ENCODE peak calls at places on chromosomes 11 and 22, in nine cellular contexts. P is tibial nerve, D is ovary, B is HepG2, R is A549, U is suprapubic skin, Q is SK-N-SH, L is K562, X is stomach. I is an unnamed sample.

GRCh38 chr11:67534070-67534679 is 10.9 kb upstream of the CABP2 start:
- DNase-seq in P (no peak), D (no peak), B (no peak), R (no peak), U (no peak), Q (no peak), L (no peak), X (no peak), I (no peak)

GRCh38 chr11:11230802-11231562 is 122.1 kb downstream of the CSNK2A3 start:
- DNase-seq in P (peak; percentile 44), D (no peak), B (peak; percentile 4), R (peak; percentile 24), U (no peak), Q (peak; percentile 36), L (peak; percentile 44), X (no peak), I (no peak)

GRCh38 chr22:50674127-50674493 is 1.5 kb downstream of the SHANK3 start:
- DNase-seq in P (no peak), D (no peak), B (no peak), R (no peak), U (no peak), Q (peak; percentile 85), L (peak; percentile 17), X (no peak), I (no peak)

GRCh38 chr22:18974477-18975180 is 38.5 kb upstream of the PRODH start:
- DNase-seq in P (no peak), D (no peak), B (no peak), R (no peak), U (no peak), Q (no peak), L (no peak), X (no peak), I (no peak)

GRCh38 chr11:46294365-46295309 is 17.2 kb downstream of the CREB3L1 start:
- DNase-seq in P (no peak), D (peak; percentile 78), B (no peak), R (no peak), U (no peak), Q (peak; percentile 60), L (peak; percentile 74), X (peak; percentile 48), I (no peak)

GRCh38 chr11:66725646-66726045 is 3.4 kb downstream of the SPTBN2 start:
- DNase-seq in P (no peak), D (no peak), B (no peak), R (no peak), U (no peak), Q (no peak), L (no peak), X (no peak), I (no peak)

GRCh38 chr11:119758291-119758690 is 29.3 kb upstream of the NECTIN1 start:
- DNase-seq in P (no peak), D (no peak), B (no peak), R (no peak), U (no peak), Q (no peak), L (no peak), X (no peak), I (no peak)

GRCh38 chr22:42433754-42434153 is 1.6 kb upstream of the NFAM1 start:
- DNase-seq in P (no peak), D (no peak), B (no peak), R (no peak), U (no peak), Q (no peak), L (no peak), X (no peak), I (no peak)

GRCh38 chr22:28442951-28443876 is 236.4 kb downstream of the TTC28 start:
- DNase-seq in P (peak; percentile 67), D (peak; percentile 57), B (peak; percentile 20), R (no peak), U (no peak), Q (peak; percentile 66), L (no peak), X (peak; percentile 62), I (peak; percentile 68)

GRCh38 chr11:83666149-83666548 is 380.0 kb upstream of the CCDC90B start:
- DNase-seq in P (no peak), D (no peak), B (no peak), R (no peak), U (no peak), Q (no peak), L (no peak), X (no peak), I (no peak)

GRCh38 chr11:1235615-1236315 is 12.9 kb downstream of the MUC5B start:
- DNase-seq in P (no peak), D (no peak), B (no peak), R (no peak), U (peak; percentile 50), Q (peak; percentile 37), L (no peak), X (no peak), I (peak; percentile 5)

GRCh38 chr11:68816917-68817419 is 24.7 kb downstream of the CPT1A start:
- DNase-seq in P (no peak), D (no peak), B (no peak), R (no peak), U (no peak), Q (no peak), L (no peak), X (no peak), I (no peak)

GRCh38 chr22:46100401-46101105 is 49.8 kb upstream of the PPARA start:
- DNase-seq in P (no peak), D (no peak), B (no peak), R (no peak), U (no peak), Q (no peak), L (no peak), X (no peak), I (no peak)

GRCh38 chr11:13091804-13092203 is 82.7 kb downstream of the RASSF10 start:
- DNase-seq in P (no peak), D (no peak), B (peak; percentile 24), R (no peak), U (no peak), Q (no peak), L (no peak), X (no peak), I (no peak)

GRCh38 chr11:128884703-128885338 is 6.3 kb upstream of the KCNJ5 start:
- DNase-seq in P (peak; percentile 73), D (peak; percentile 48), B (peak; percentile 54), R (peak; percentile 56), U (no peak), Q (peak; percentile 77), L (peak; percentile 61), X (peak; percentile 70), I (peak; percentile 76)

DNA sequence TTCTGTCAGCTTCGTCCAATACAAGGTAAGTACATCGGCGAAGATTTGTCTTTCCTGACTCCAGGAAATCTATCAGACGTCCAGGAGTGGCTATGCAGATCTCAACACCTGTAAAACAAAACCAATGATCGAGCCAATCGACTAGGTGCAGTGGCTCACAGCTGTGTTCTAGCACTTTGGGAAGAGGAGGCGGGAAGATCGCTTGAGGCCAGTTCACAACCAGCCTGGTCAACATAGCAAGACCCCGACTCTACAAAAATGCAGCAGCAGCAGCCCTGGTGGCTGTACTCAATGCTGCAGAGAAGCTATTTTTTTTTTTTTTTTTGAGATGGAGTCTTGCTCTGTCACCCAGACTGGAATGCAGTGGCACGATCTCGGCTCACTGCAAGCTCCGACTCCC is 11.2 kb downstream of the DDX17 start:
- DNase-seq in P (no peak), D (no peak), B (no peak), R (no peak), U (no peak), Q (no peak), L (no peak), X (no peak), I (no peak)
- TF ChIP-seq CTCF in P (no peak), D (no peak), B (no peak), R (no peak), U (no peak), Q (no peak), L (no peak), X (no peak), I (peak; percentile 24)

DNA sequence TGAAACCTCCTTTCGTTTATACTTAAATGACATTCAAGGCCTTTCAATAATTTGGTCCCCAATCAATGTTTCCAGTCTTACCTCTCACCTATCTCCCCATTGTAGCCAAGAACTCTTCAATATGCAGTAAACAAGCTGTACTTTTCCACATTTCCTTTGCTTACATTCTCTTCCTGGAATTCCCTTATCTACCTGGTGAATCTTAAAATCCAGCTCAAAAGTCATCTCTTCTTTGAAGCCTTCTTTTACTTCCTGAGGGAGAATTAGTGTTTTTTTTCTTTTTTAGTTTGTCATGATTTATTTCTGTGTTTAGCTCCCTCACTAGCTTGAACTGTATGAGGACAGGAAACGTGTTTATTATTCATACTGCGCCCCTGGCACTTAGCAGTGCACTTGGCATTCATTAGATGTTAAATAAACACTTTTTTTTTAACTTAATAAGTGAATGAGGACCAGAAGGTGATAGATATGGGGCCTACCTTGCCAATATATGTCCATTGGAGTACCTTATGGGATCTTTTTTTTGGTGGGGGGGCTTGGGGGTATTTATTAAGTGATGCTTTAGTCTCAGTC is 4.9 kb upstream of the PTS start:
- DNase-seq in P (no peak), D (no peak), B (no peak), R (no peak), U (no peak), Q (no peak), L (no peak), X (peak; percentile 36), I (no peak)
- TF ChIP-seq EP300 in P (no peak), D (no peak), B (peak; percentile 51), R (no peak), U (no peak), Q (no peak), L (no peak), X (no peak), I (no peak)

GRCh38 chr22:26680485-26680884 is 23.1 kb downstream of the MIAT start:
- DNase-seq in P (no peak), D (no peak), B (no peak), R (no peak), U (no peak), Q (no peak), L (no peak), X (no peak), I (no peak)

GRCh38 chr22:26677217-26677616 is 19.8 kb downstream of the MIAT start:
- DNase-seq in P (no peak), D (no peak), B (no peak), R (no peak), U (no peak), Q (no peak), L (no peak), X (no peak), I (no peak)

GRCh38 chr22:26684173-26684572 is 26.8 kb downstream of the MIAT start:
- DNase-seq in P (no peak), D (no peak), B (no peak), R (no peak), U (no peak), Q (no peak), L (no peak), X (no peak), I (no peak)

GRCh38 chr22:26679003-26679629 is 21.7 kb downstream of the MIAT start:
- DNase-seq in P (peak; percentile 79), D (peak; percentile 51), B (peak; percentile 43), R (peak; percentile 74), U (peak; percentile 78), Q (peak; percentile 83), L (peak; percentile 73), X (peak; percentile 78), I (peak; percentile 80)

GRCh38 chr22:26681395-26681821 is 24.0 kb downstream of the MIAT start:
- DNase-seq in P (no peak), D (no peak), B (no peak), R (no peak), U (no peak), Q (no peak), L (no peak), X (no peak), I (no peak)
- H3K27ac ChIP-seq in P (no peak overlapping the region), D (no peak overlapping the region), B (no peak overlapping the region), R (peak overlapping the region; percentile 86), U (no peak overlapping the region), Q (no peak overlapping the region), L (no peak overlapping the region), X (no peak overlapping the region), I (no peak overlapping the region)

GRCh38 chr11:81420668-81421550 is 1312.8 kb downstream of the FAM181B start:
- DNase-seq in P (no peak), D (no peak), B (no peak), R (no peak), U (no peak), Q (no peak), L (no peak), X (no peak), I (no peak)
- TF ChIP-seq CTCF in P (no peak), D (no peak), B (no peak), R (no peak), U (no peak), Q (no peak), L (no peak), X (no peak), I (no peak)

I was measured in transverse colon.